ENCODE peak calls at places on chromosomes 3 and 15, in seven cellular contexts. A is activated T-helper 1 cell treated with anti-CD3 and anti-CD28 coated beads, Interleukin-12 subunit alpha, Interleukin-12 subunit beta, Interleukin-2, Interleukin-4 antibody, amounts not matched to agents 30 ng/mL and 10 ng/mL and 1 ng/mL, durations not matched to agents 14 hours and 24 hours and 36 hours; I is stromal cell of bone marrow; U is nucleus accumbens; B is astrocyte of the spinal cord; S is SK-N-DZ; G is activated CD4-positive, CD25-positive, alpha-beta regulatory T cell treated with anti-CD3 and anti-CD28 coated beads, Interleukin-2, amount 50 U/mL, for 16 hours. E is an unnamed sample.

GRCh38 chr3:38117163-38117716 is 19.7 kb downstream of the ACAA1 start:
- DNase-seq in S (no peak), I (no peak), U (no peak), G (no peak), A (no peak), B (no peak), E (no peak)

GRCh38 chr3:14330508-14330907 is 71.9 kb upstream of the SLC6A6 start:
- DNase-seq in A (no peak), I (no peak), B (no peak), U (no peak), S (no peak), G (no peak), E (no peak)

GRCh38 chr15:40959331-40960141 is 6.3 kb downstream of the CHAC1 start:
- DNase-seq in B (no peak), S (peak), A (no peak), U (no peak), I (no peak), G (no peak), E (no peak)

GRCh38 chr3:55735976-55736375 is 248.9 kb upstream of the WNT5A start:
- DNase-seq in B (no peak), U (no peak), S (peak), G (no peak), A (no peak), I (peak), E (no peak)

GRCh38 chr15:86267892-86268291 is 188.2 kb downstream of the AGBL1 start:
- DNase-seq in A (no peak), S (no peak), B (no peak), G (no peak), U (no peak), I (no peak), E (no peak)

GRCh38 chr3:43214616-43215015 is 71.7 kb upstream of the SNRK start:
- DNase-seq in B (no peak), A (no peak), G (no peak), U (no peak), S (no peak), I (no peak), E (no peak)

GRCh38 chr3:59894425-59895146 is 844.8 kb upstream of the CFAP20DC start:
- DNase-seq in S (no peak), G (no peak), B (no peak), A (no peak), I (no peak), U (no peak), E (no peak)

GRCh38 chr3:46694520-46694919 is 1.0 kb upstream of the ALS2CL start:
- DNase-seq in U (no peak), I (no peak), A (no peak), S (no peak), B (no peak), G (no peak), E (no peak)

E was measured in colonic mucosa.